ENCODE peak calls at places on chromosomes 12 and 14, in four cellular contexts. One of them, this sample, is unnamed. For H3K4me1, the result is how much of the 10 kb centered on the place peaks cover.

GRCh38 chr14:62894736-62895135 is 150.5 kb downstream of the KCNH5 start:
- DNase-seq in HepG2: no peak
- DNase-seq in K562: no peak
- DNase-seq in GM12878: no peak
- DNase-seq in this sample: no peak

GRCh38 chr14:52563120-52563519 is 10.5 kb downstream of the GPR137C start:
- DNase-seq in K562: no peak
- DNase-seq in GM12878: no peak
- DNase-seq in HepG2: no peak
- DNase-seq in this sample: peak

GRCh38 chr14:49961270-49962222 is 68.7 kb downstream of the ARF6 start:
- DNase-seq in HepG2: no peak
- DNase-seq in GM12878: no peak
- DNase-seq in K562: no peak
- DNase-seq in this sample: no peak

GRCh38 chr12:90091809-90092208 is 383.2 kb upstream of the ATP2B1 start:
- DNase-seq in HepG2: no peak
- DNase-seq in K562: no peak
- DNase-seq in GM12878: no peak
- DNase-seq in this sample: no peak

GRCh38 chr14:96479435-96480146 is 22.6 kb upstream of the PAPOLA start:
- DNase-seq in K562: no peak
- DNase-seq in HepG2: peak
- DNase-seq in GM12878: no peak
- DNase-seq in this sample: no peak

GRCh38 chr14:92497391-92497790 is 16.2 kb upstream of the RIN3 start:
- DNase-seq in HepG2: no peak
- DNase-seq in GM12878: no peak
- DNase-seq in K562: no peak
- DNase-seq in this sample: no peak

GRCh38 chr12:68001486-68002466 is 12.5 kb downstream of the IFNG-AS1 start:
- DNase-seq in HepG2: no peak
- DNase-seq in GM12878: no peak
- DNase-seq in K562: peak
- DNase-seq in this sample: no peak

GRCh38 chr14:90045608-90046007 is 16.2 kb upstream of the KCNK13 start:
- DNase-seq in GM12878: no peak
- DNase-seq in K562: no peak
- DNase-seq in HepG2: peak
- DNase-seq in this sample: no peak

GRCh38 chr12:27970391-27970980 is 2.0 kb downstream of the PTHLH start:
- DNase-seq in HepG2: no peak
- DNase-seq in K562: no peak
- DNase-seq in GM12878: no peak
- DNase-seq in this sample: peak

GRCh38 chr12:4444031-4444430 is 1.6 kb downstream of the FGF6 start:
- DNase-seq in K562: no peak
- DNase-seq in GM12878: no peak
- DNase-seq in HepG2: no peak
- DNase-seq in this sample: no peak

GRCh38 chr12:95648990-95649791 is 97.9 kb upstream of the USP44 start:
- DNase-seq in HepG2: no peak
- DNase-seq in GM12878: no peak
- DNase-seq in K562: no peak
- DNase-seq in this sample: no peak

GRCh38 chr14:67539116-67539515 is 6.0 kb downstream of the PLEKHH1 start:
- DNase-seq in GM12878: no peak
- DNase-seq in HepG2: no peak
- DNase-seq in K562: no peak
- DNase-seq in this sample: no peak

GRCh38 chr14:62914873-62915272 is 130.4 kb downstream of the KCNH5 start:
- DNase-seq in HepG2: no peak
- DNase-seq in GM12878: no peak
- DNase-seq in K562: no peak
- DNase-seq in this sample: no peak

GRCh38 chr14:74038015-74038859 is 19.1 kb downstream of the BBOF1 start:
- DNase-seq in K562: peak
- DNase-seq in GM12878: no peak
- DNase-seq in HepG2: peak
- DNase-seq in this sample: peak

GRCh38 chr14:52081964-52082363 is 13.1 kb upstream of the NID2 start:
- DNase-seq in HepG2: no peak
- DNase-seq in GM12878: no peak
- DNase-seq in K562: no peak
- DNase-seq in this sample: no peak

GRCh38 chr12:6540181-6540877 is 6.0 kb downstream of the GAPDH start:
- DNase-seq in K562: peak
- DNase-seq in HepG2: no peak
- DNase-seq in GM12878: no peak
- DNase-seq in this sample: peak

GRCh38 chr14:47044841-47045240 is 393.3 kb upstream of the RPL10L start:
- DNase-seq in GM12878: no peak
- DNase-seq in K562: no peak
- DNase-seq in HepG2: no peak
- DNase-seq in this sample: no peak

GRCh38 chr12:42140901-42141300 is 3.8 kb downstream of the GXYLT1 start:
- DNase-seq in GM12878: no peak
- DNase-seq in K562: no peak
- DNase-seq in HepG2: peak
- DNase-seq in this sample: no peak

GRCh38 chr12:1629338-1630080 is 478 bp downstream of the WNT5B start:
- DNase-seq in GM12878: no peak
- DNase-seq in K562: no peak
- DNase-seq in HepG2: peak
- DNase-seq in this sample: peak

GRCh38 chr12:86216591-86216990 is 39.6 kb downstream of the MGAT4C start:
- DNase-seq in HepG2: no peak
- DNase-seq in GM12878: no peak
- DNase-seq in K562: no peak
- DNase-seq in this sample: no peak

GRCh38 chr12:28540324-28540714 is 350.1 kb downstream of the CCDC91 start:
- DNase-seq in GM12878: no peak
- DNase-seq in HepG2: no peak
- DNase-seq in K562: no peak
- DNase-seq in this sample: no peak

GRCh38 chr14:20681348-20682126 is 2.8 kb upstream of the RNASE4 start:
- DNase-seq in K562: peak
- DNase-seq in GM12878: peak
- DNase-seq in HepG2: peak
- DNase-seq in this sample: peak
- TF ChIP-seq NFIC in K562: peak
- TF ChIP-seq NFIC in GM12878: peak
- TF ChIP-seq NFIC in HepG2: no peak
- TF ChIP-seq NFIC in this sample: peak

GRCh38 chr12:45178771-45179170 is 37.1 kb upstream of the ANO6 start:
- DNase-seq in HepG2: no peak
- DNase-seq in K562: no peak
- DNase-seq in GM12878: no peak
- DNase-seq in this sample: no peak
- H3K4me1 ChIP-seq in HepG2: under half
- H3K4me1 ChIP-seq in K562: under half
- H3K4me1 ChIP-seq in GM12878: under half
- H3K4me1 ChIP-seq in this sample: under half

GRCh38 chr14:72583316-72584272 is 310.3 kb downstream of the DPF3 start:
- DNase-seq in K562: no peak
- DNase-seq in HepG2: no peak
- DNase-seq in GM12878: no peak
- DNase-seq in this sample: no peak
- TF ChIP-seq NFIC in K562: no peak
- TF ChIP-seq NFIC in HepG2: no peak
- TF ChIP-seq NFIC in GM12878: no peak
- TF ChIP-seq NFIC in this sample: no peak

GRCh38 chr14:104564744-104565679 is 14.6 kb upstream of the C14orf180 start:
- DNase-seq in K562: peak
- DNase-seq in GM12878: no peak
- DNase-seq in HepG2: no peak
- DNase-seq in this sample: no peak
- H3K4me1 ChIP-seq in K562: under half
- H3K4me1 ChIP-seq in GM12878: under half
- H3K4me1 ChIP-seq in HepG2: under half
- H3K4me1 ChIP-seq in this sample: half or more

GRCh38 chr12:128387811-128388422 is 120.9 kb downstream of the TMEM132C start:
- DNase-seq in K562: peak
- DNase-seq in HepG2: peak
- DNase-seq in GM12878: no peak
- DNase-seq in this sample: peak
- TF ChIP-seq NFIC in K562: no peak
- TF ChIP-seq NFIC in HepG2: no peak
- TF ChIP-seq NFIC in GM12878: no peak
- TF ChIP-seq NFIC in this sample: no peak

GRCh38 chr12:52188658-52189057 is 3.2 kb downstream of the KRT80 start:
- DNase-seq in GM12878: no peak
- DNase-seq in HepG2: no peak
- DNase-seq in K562: no peak
- DNase-seq in this sample: no peak

GRCh38 chr12:52189376-52190174 is 2.2 kb downstream of the KRT80 start:
- DNase-seq in HepG2: no peak
- DNase-seq in K562: no peak
- DNase-seq in GM12878: no peak
- DNase-seq in this sample: no peak

GRCh38 chr12:52186135-52186840 is 5.5 kb downstream of the KRT80 start:
- DNase-seq in K562: no peak
- DNase-seq in HepG2: peak
- DNase-seq in GM12878: no peak
- DNase-seq in this sample: no peak

GRCh38 chr12:52187206-52187605 is 4.6 kb downstream of the KRT80 start:
- DNase-seq in GM12878: no peak
- DNase-seq in HepG2: no peak
- DNase-seq in K562: no peak
- DNase-seq in this sample: no peak

DNA sequence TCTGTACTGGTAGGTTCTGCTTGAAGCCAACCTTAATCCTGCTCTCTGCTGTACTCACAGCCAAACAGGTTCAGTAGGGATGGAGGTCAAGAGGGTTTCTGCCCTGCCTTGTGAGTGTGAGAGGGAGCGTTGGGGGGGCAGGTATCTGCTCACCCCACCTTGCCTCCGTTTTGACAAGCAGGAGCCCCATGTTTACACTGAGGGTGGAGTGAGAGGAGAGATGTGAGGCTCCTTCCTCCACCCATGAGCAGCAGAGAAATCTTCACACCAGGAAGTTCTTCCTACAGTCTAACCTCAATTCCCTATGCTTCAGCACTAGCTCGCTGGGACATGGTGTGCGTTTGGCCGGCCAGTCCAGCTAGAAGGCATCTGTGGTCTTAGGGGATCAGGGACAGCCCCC is 4.2 kb downstream of the KRT80 start:
- DNase-seq in HepG2: no peak
- DNase-seq in GM12878: no peak
- DNase-seq in K562: no peak
- DNase-seq in this sample: no peak
- H3K4me1 ChIP-seq in HepG2: under half
- H3K4me1 ChIP-seq in GM12878: under half
- H3K4me1 ChIP-seq in K562: under half
- H3K4me1 ChIP-seq in this sample: half or more

DNA sequence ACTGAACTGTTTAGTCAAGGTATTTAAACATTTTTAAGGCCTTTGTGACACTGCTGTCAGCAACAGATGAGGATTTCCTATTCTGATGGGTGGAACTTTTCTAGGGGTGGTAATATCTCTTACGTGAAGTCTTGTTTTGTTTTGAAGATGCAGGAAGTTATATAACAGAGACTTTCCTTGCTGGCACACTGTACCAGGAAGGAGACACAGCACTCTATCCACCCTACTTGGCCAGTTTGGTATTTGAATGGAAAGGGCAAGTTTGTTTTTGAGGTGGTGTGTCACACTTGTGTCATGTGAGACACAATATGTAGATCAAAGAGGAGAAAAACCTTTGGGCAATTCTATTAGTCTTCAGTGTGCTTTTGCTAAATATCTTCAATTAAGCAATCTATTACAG is 51.6 kb upstream of the SRP54 start:
- DNase-seq in K562: no peak
- DNase-seq in HepG2: no peak
- DNase-seq in GM12878: peak
- DNase-seq in this sample: no peak
- TF ChIP-seq NFIC in K562: no peak
- TF ChIP-seq NFIC in HepG2: no peak
- TF ChIP-seq NFIC in GM12878: no peak
- TF ChIP-seq NFIC in this sample: no peak

GRCh38 chr12:123573870-123574269 is 10.5 kb upstream of the TMED2 start:
- DNase-seq in GM12878: no peak
- DNase-seq in HepG2: no peak
- DNase-seq in K562: no peak
- DNase-seq in this sample: no peak
- H3K4me1 ChIP-seq in GM12878: under half
- H3K4me1 ChIP-seq in HepG2: under half
- H3K4me1 ChIP-seq in K562: under half
- H3K4me1 ChIP-seq in this sample: under half

GRCh38 chr12:100401660-100402059 is 44.8 kb downstream of the SLC17A8 start:
- DNase-seq in HepG2: no peak
- DNase-seq in GM12878: no peak
- DNase-seq in K562: no peak
- DNase-seq in this sample: no peak
- TF ChIP-seq NFIC in HepG2: no peak
- TF ChIP-seq NFIC in GM12878: no peak
- TF ChIP-seq NFIC in K562: no peak
- TF ChIP-seq NFIC in this sample: no peak

GRCh38 chr14:24167527-24168114 is 4.3 kb upstream of the REC8 start:
- DNase-seq in K562: no peak
- DNase-seq in GM12878: no peak
- DNase-seq in HepG2: no peak
- DNase-seq in this sample: no peak
- H3K4me1 ChIP-seq in K562: under half
- H3K4me1 ChIP-seq in GM12878: under half
- H3K4me1 ChIP-seq in HepG2: under half
- H3K4me1 ChIP-seq in this sample: under half

This sample was measured in SK-N-SH.